ENCODE peak calls at places on chromosomes 5 and 9, in four cellular contexts. One of them, this sample, is unnamed.

GRCh38 chr9:136326061-136326776 is 1.1 kb upstream of the GPSM1 start:
- DNase-seq in fibroblast of mammary gland: peak
- DNase-seq in kidney epithelial cell: no peak
- DNase-seq in stimulated activated CD4-positive, alpha-beta T cell treated with anti-CD3 and anti-CD28 coated beads, TNF-alpha, amount 100 ng/mL, for 48 hours: no peak
- DNase-seq in this sample: no peak

GRCh38 chr5:135465391-135466122 is 13.4 kb upstream of the TIFAB start:
- DNase-seq in fibroblast of mammary gland: no peak
- DNase-seq in kidney epithelial cell: no peak
- DNase-seq in stimulated activated CD4-positive, alpha-beta T cell treated with anti-CD3 and anti-CD28 coated beads, TNF-alpha, amount 100 ng/mL, for 48 hours: no peak
- DNase-seq in this sample: no peak

GRCh38 chr5:117561531-117561930 is 986.9 kb upstream of the SEMA6A start:
- DNase-seq in stimulated activated CD4-positive, alpha-beta T cell treated with anti-CD3 and anti-CD28 coated beads, TNF-alpha, amount 100 ng/mL, for 48 hours: no peak
- DNase-seq in fibroblast of mammary gland: no peak
- DNase-seq in kidney epithelial cell: no peak
- DNase-seq in this sample: no peak

GRCh38 chr5:137617806-137618205 is 118.1 kb downstream of the KLHL3 start:
- DNase-seq in kidney epithelial cell: peak
- DNase-seq in fibroblast of mammary gland: peak
- DNase-seq in stimulated activated CD4-positive, alpha-beta T cell treated with anti-CD3 and anti-CD28 coated beads, TNF-alpha, amount 100 ng/mL, for 48 hours: no peak
- DNase-seq in this sample: no peak

GRCh38 chr5:170603578-170604565 is 100.1 kb downstream of the KCNIP1 start:
- DNase-seq in kidney epithelial cell: no peak
- DNase-seq in fibroblast of mammary gland: peak
- DNase-seq in stimulated activated CD4-positive, alpha-beta T cell treated with anti-CD3 and anti-CD28 coated beads, TNF-alpha, amount 100 ng/mL, for 48 hours: peak
- DNase-seq in this sample: peak

GRCh38 chr9:100058699-100059579 is 39.9 kb downstream of the ERP44 start:
- DNase-seq in stimulated activated CD4-positive, alpha-beta T cell treated with anti-CD3 and anti-CD28 coated beads, TNF-alpha, amount 100 ng/mL, for 48 hours: no peak
- DNase-seq in fibroblast of mammary gland: no peak
- DNase-seq in kidney epithelial cell: no peak
- DNase-seq in this sample: no peak

GRCh38 chr5:150589791-150590601 is 50.5 kb upstream of the SYNPO start:
- DNase-seq in kidney epithelial cell: no peak
- DNase-seq in fibroblast of mammary gland: peak
- DNase-seq in stimulated activated CD4-positive, alpha-beta T cell treated with anti-CD3 and anti-CD28 coated beads, TNF-alpha, amount 100 ng/mL, for 48 hours: no peak
- DNase-seq in this sample: peak

GRCh38 chr5:97021416-97021815 is 85.5 kb downstream of the LNPEP start:
- DNase-seq in kidney epithelial cell: no peak
- DNase-seq in stimulated activated CD4-positive, alpha-beta T cell treated with anti-CD3 and anti-CD28 coated beads, TNF-alpha, amount 100 ng/mL, for 48 hours: no peak
- DNase-seq in fibroblast of mammary gland: no peak
- DNase-seq in this sample: no peak

GRCh38 chr5:139654875-139655491 is 6.8 kb downstream of the CXXC5 start:
- DNase-seq in fibroblast of mammary gland: no peak
- DNase-seq in kidney epithelial cell: no peak
- DNase-seq in stimulated activated CD4-positive, alpha-beta T cell treated with anti-CD3 and anti-CD28 coated beads, TNF-alpha, amount 100 ng/mL, for 48 hours: no peak
- DNase-seq in this sample: no peak

This sample was measured in HepG2.